ENCODE peak calls at places on chromosomes 13 and 19, in nine cellular contexts. E is Jurkat, Clone E6-1; Y is stimulated activated CD8-positive, alpha-beta memory T cell treated with anti-CD3 and anti-CD28 coated beads, Interleukin-15, amount 100 ng/mL, for 24 hours; U is aorta; B is dorsolateral prefrontal cortex; M is nucleus accumbens; Q is progenitor cell of endocrine pancreas; P is EL; K is activated CD4-positive, alpha-beta T cell treated with anti-CD3 and anti-CD28 coated beads for 24 hours. Z is an unnamed sample.

GRCh38 chr13:28049215-28049614 is 51.2 kb downstream of the FLT3 start:
- DNase-seq in Q (no peak), P (no peak), U (no peak), B (no peak), K (no peak), E (no peak), M (no peak), Y (no peak), Z (no peak)

GRCh38 chr13:107551521-107551920 is 663.8 kb downstream of the LIG4 start:
- DNase-seq in M (no peak), E (no peak), P (no peak), Q (no peak), B (no peak), U (no peak), Y (no peak), K (no peak), Z (no peak)

GRCh38 chr19:29873024-29873800 is 61.4 kb downstream of the CCNE1 start:
- DNase-seq in B (peak), U (peak), P (peak), Q (peak), E (no peak), M (peak), K (peak), Y (peak), Z (peak)

GRCh38 chr13:42420304-42420703 is 148.4 kb downstream of the AKAP11 start:
- DNase-seq in U (no peak), K (peak), P (no peak), Q (no peak), E (no peak), M (no peak), Y (no peak), B (no peak), Z (peak)

GRCh38 chr19:16118489-16119033 is 6.9 kb downstream of the RAB8A start:
- DNase-seq in B (no peak), Q (no peak), E (no peak), U (peak), M (no peak), K (peak), P (no peak), Y (no peak), Z (peak)

GRCh38 chr19:6423499-6424189 is 967 bp downstream of the KHSRP start:
- DNase-seq in P (peak), Q (no peak), Y (no peak), U (peak), E (no peak), K (no peak), M (no peak), B (no peak), Z (no peak)

GRCh38 chr13:72384879-72385278 is 342.6 kb downstream of the MZT1 start:
- DNase-seq in U (no peak), P (peak), K (no peak), E (no peak), Q (no peak), M (no peak), Y (no peak), B (no peak), Z (no peak)

GRCh38 chr13:35534343-35534742 is 57.9 kb upstream of the MAB21L1 start:
- DNase-seq in Q (no peak), E (no peak), B (no peak), U (no peak), Y (no peak), K (no peak), P (no peak), M (no peak), Z (no peak)

GRCh38 chr13:28161370-28161769 is 23.0 kb downstream of the PAN3 start:
- DNase-seq in E (no peak), K (no peak), M (no peak), B (no peak), U (no peak), P (peak), Q (no peak), Y (no peak), Z (no peak)

GRCh38 chr13:33717775-33718174 is 100.2 kb upstream of the RFC3 start:
- DNase-seq in M (no peak), B (no peak), U (no peak), K (no peak), E (no peak), Q (no peak), P (no peak), Y (no peak), Z (no peak)

GRCh38 chr19:30695171-30695875 is 323.1 kb downstream of the ZNF536 start:
- DNase-seq in Y (no peak), M (no peak), E (no peak), P (peak), Q (no peak), U (no peak), B (no peak), K (no peak), Z (no peak)

GRCh38 chr13:111414341-111414740 is 93.9 kb downstream of the TEX29 start:
- DNase-seq in Q (no peak), U (no peak), Y (no peak), P (no peak), M (no peak), E (no peak), K (no peak), B (no peak), Z (no peak)

GRCh38 chr19:44777715-44778347 is at the start of gene CBLC:
- DNase-seq in M (no peak), B (no peak), Y (no peak), U (no peak), K (no peak), P (no peak), E (no peak), Q (peak), Z (no peak)

GRCh38 chr13:73000027-73000674 is 58.7 kb upstream of the KLF5 start:
- DNase-seq in P (no peak), K (no peak), B (no peak), M (no peak), U (no peak), E (no peak), Y (no peak), Q (no peak), Z (peak)

GRCh38 chr19:12778020-12778904 is 2.9 kb upstream of the HOOK2 start:
- DNase-seq in B (peak), Q (no peak), Y (no peak), K (no peak), E (no peak), P (peak), M (peak), U (peak), Z (peak)

GRCh38 chr13:113665582-113666323 is 1.3 kb upstream of the GRK1 start:
- DNase-seq in E (no peak), M (no peak), P (no peak), Q (no peak), U (peak), K (no peak), B (no peak), Y (no peak), Z (no peak)

GRCh38 chr13:29718694-29719093 is 123.2 kb upstream of the SLC7A1 start:
- DNase-seq in P (no peak), E (no peak), K (no peak), M (no peak), Y (no peak), B (no peak), Q (no peak), U (no peak), Z (no peak)

GRCh38 chr19:17324357-17325114 is 10.1 kb downstream of the ANO8 start:
- DNase-seq in P (no peak), M (no peak), Y (no peak), B (no peak), E (no peak), U (no peak), K (no peak), Q (no peak), Z (no peak)

GRCh38 chr19:18700501-18701249 is 17.2 kb downstream of the CRTC1 start:
- DNase-seq in P (peak), Q (no peak), Y (peak), B (peak), E (no peak), M (peak), K (peak), U (peak), Z (peak)

GRCh38 chr19:10402441-10403038 is 802 bp downstream of the CDC37 start:
- DNase-seq in K (no peak), Y (no peak), B (no peak), E (no peak), U (no peak), M (no peak), P (peak), Q (no peak), Z (no peak)

GRCh38 chr19:10981496-10981895 is 20.7 kb downstream of the SMARCA4 start:
- DNase-seq in Q (no peak), U (no peak), E (no peak), M (no peak), K (no peak), B (no peak), Y (no peak), P (peak), Z (no peak)

GRCh38 chr19:35151273-35152065 is 3.1 kb upstream of the FXYD5 start:
- DNase-seq in K (no peak), B (no peak), Q (no peak), P (no peak), E (no peak), U (peak), Y (no peak), M (no peak), Z (no peak)